ENCODE peak calls at places on chromosomes 16 and 17, in seven cellular contexts. Q is uterus, O is adipocyte, C is gastrocnemius medialis, A is mesenchymal stem cell, L is thoracic aorta, G is mammary epithelial cell. H is an unnamed sample. For H3K4me1, the result is how much of the 10 kb centered on the place peaks cover.

GRCh38 chr16:11499295-11500089 is 87.2 kb downstream of the LITAF start:
- DNase-seq in Q (no peak), L (no peak), G (peak), C (no peak), A (no peak), O (no peak), H (no peak)

GRCh38 chr16:88455610-88456355 is 2.7 kb downstream of the ZFPM1 start:
- DNase-seq in A (peak), L (no peak), Q (no peak), C (no peak), O (peak), G (peak), H (no peak)

GRCh38 chr17:48555183-48555615 is 10.3 kb upstream of the HOXB2 start:
- DNase-seq in G (peak), A (peak), O (no peak), Q (peak), C (no peak), L (no peak), H (peak)

GRCh38 chr16:70744366-70744765 is 56.6 kb downstream of the VAC14 start:
- DNase-seq in L (no peak), G (no peak), Q (no peak), O (no peak), C (no peak), A (no peak), H (no peak)

GRCh38 chr17:76732734-76733617 is 4.2 kb downstream of the SRSF2 start:
- DNase-seq in L (no peak), Q (no peak), O (peak), C (no peak), G (no peak), A (no peak), H (no peak)

GRCh38 chr17:68771867-68772515 is 170.8 kb upstream of the FAM20A start:
- DNase-seq in L (no peak), A (peak), C (no peak), Q (peak), G (peak), O (peak), H (no peak)

GRCh38 chr17:74272731-74273201 is 1.3 kb upstream of the DNAI2 start:
- DNase-seq in C (no peak), L (no peak), A (no peak), O (no peak), G (no peak), Q (no peak), H (no peak)

GRCh38 chr16:86505185-86505898 is 5.0 kb upstream of the FOXF1 start:
- DNase-seq in A (peak), O (peak), L (no peak), Q (no peak), C (no peak), G (no peak), H (no peak)

GRCh38 chr16:86306046-86306644 is 204.2 kb upstream of the FOXF1 start:
- DNase-seq in L (no peak), G (no peak), A (peak), C (no peak), O (peak), Q (no peak), H (no peak)

GRCh38 chr17:63086483-63087185 is 120.6 kb downstream of the TANC2 start:
- DNase-seq in O (no peak), L (no peak), A (no peak), G (no peak), Q (no peak), C (no peak), H (no peak)

GRCh38 chr16:88951989-88952388 is 25.0 kb downstream of the CBFA2T3 start:
- DNase-seq in G (no peak), L (no peak), O (no peak), A (no peak), Q (no peak), C (no peak), H (no peak)

GRCh38 chr17:64780096-64781012 is 118.2 kb upstream of the SMURF2 start:
- DNase-seq in A (peak), C (no peak), O (peak), G (peak), L (no peak), Q (no peak), H (peak)

GRCh38 chr16:88784074-88784855 is 755 bp downstream of the PIEZO1 start:
- DNase-seq in G (peak), L (no peak), C (no peak), Q (peak), O (peak), A (peak), H (peak)

GRCh38 chr16:23254338-23254737 is 47.8 kb upstream of the SCNN1B start:
- DNase-seq in G (peak), L (no peak), A (no peak), Q (no peak), C (no peak), O (peak), H (no peak)

DNA sequence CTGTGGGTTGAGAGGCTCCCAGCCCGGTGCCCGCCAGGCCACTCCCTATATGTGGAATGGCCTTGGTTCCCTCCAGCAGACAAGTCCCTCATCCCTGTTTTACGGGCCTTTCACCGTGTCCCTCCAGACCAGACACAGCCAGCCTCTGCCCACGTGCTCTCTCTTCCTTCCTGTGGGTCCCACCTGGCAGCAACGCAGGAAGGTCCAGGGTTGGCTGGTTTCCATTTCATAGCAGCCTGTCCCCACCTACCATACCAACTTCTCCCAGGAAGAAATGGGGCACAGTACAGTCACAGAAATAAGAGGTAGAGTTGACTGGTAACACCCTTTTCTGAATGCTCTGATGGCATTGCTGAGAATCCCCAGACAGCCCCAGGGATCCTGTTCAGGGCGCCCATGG is 34.9 kb downstream of the PLD6 start:
- DNase-seq in A (no peak), O (no peak), G (no peak), C (no peak), Q (no peak), L (no peak), H (no peak)
- H3K4me1 ChIP-seq in A (under half), O (under half), G (under half), C (under half), Q (under half), L (under half), H (under half)

GRCh38 chr17:39624313-39624712 is 2.4 kb upstream of the PPP1R1B start:
- DNase-seq in O (no peak), L (no peak), G (no peak), Q (no peak), A (no peak), C (no peak), H (no peak)

GRCh38 chr17:39626171-39626670 is 531 bp upstream of the PPP1R1B start:
- DNase-seq in L (no peak), Q (no peak), O (no peak), C (no peak), A (no peak), G (no peak), H (no peak)

GRCh38 chr17:39626671-39627169 is at the start of gene PPP1R1B:
- DNase-seq in L (no peak), C (no peak), O (peak), Q (no peak), G (no peak), A (no peak), H (no peak)

GRCh38 chr17:39623356-39623950 is 3.3 kb upstream of the PPP1R1B start:
- DNase-seq in C (peak), O (peak), G (peak), L (peak), A (peak), Q (peak), H (peak)

GRCh38 chr17:39625198-39625769 is 1.5 kb upstream of the PPP1R1B start:
- DNase-seq in O (peak), Q (no peak), L (no peak), C (no peak), G (no peak), A (no peak), H (no peak)
- H3K4me1 ChIP-seq in O (under half), Q (under half), L (under half), C (under half), G (under half), A (under half), H (under half)

DNA sequence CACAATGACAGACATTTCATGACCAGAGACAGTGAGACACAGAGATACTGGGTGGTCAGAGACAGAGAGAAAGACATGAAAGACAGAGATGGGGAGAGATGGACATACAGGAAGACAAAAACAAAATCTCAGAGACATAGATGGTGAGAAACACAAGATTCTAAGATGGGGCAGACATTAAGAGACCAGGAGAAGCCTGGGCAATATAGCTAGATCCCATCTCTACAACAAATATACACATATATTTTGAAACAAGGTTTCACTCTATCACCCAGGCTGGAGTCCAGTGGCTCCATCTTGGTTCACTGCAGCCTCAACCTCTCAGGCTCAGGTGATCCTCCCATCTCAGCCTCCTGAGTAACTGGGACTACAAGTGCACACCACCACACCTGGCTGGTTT is 2.3 kb downstream of the SEPTIN1 start:
- DNase-seq in L (no peak), C (no peak), G (no peak), O (no peak), Q (no peak), A (no peak), H (no peak)
- H3K4me1 ChIP-seq in L (under half), C (under half), G (under half), O (under half), Q (under half), A (under half), H (under half)

DNA sequence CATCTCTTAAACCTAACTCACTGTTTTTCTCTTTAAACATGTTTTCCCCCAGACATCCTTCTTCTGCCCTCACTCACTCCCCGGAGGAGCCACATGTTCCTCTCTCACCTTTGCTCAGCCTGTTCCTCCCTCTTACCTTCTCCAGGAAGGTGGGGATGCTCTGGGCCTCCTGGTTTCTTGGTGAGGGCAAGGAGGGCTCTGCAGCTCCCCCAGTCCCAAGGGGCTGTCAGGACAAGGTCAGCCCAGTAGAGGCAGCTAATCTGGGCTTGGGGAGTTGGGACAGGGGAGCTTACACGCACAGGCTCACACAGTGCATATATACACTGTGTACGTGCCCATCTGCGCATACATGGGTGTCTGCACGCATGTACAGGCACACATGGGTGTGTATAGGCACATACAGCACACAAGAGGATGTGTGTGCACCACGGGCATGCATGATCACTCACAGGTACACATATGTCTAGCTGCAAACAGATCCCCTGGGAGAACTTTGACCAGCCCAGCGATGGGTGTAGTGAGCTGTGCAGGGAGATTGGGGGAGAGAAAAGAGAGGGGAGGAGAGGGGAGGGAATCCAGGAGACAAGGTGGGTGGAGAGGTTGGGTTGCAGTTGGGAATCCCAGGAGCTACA is 28.6 kb upstream of the SPNS3 start:
- DNase-seq in O (no peak), A (no peak), G (no peak), L (no peak), Q (no peak), C (no peak), H (no peak)
- H3K4me1 ChIP-seq in O (under half), A (under half), G (under half), L (under half), Q (under half), C (under half), H (under half)

DNA sequence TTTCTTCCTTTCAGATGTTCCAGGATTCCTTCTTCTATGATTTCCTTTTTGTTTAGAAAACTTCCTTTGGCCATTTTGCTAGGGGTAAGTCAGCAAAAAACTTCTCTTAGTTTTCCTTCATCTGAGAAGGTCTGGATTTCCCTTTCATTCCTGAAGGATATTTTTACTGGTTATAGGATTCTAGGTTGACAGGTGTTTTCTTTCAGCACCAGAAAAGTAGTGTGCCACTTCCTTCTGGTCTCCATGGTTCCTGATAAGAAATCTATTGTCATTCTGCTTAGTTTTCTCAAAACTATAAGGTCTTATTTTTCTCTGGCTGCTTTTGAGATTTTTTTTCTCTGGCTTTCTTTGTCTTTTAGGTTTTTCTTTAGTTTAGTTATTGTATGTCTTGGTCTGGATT is 27.6 kb downstream of the MPRIP start:
- DNase-seq in L (no peak), Q (no peak), A (no peak), O (no peak), G (no peak), C (no peak), H (no peak)
- H3K4me1 ChIP-seq in L (half or more), Q (under half), A (under half), O (under half), G (under half), C (half or more), H (under half)